ENCODE peak calls at places on chromosomes 6 and 20, in eight cellular contexts. One of them, this sample, is unnamed.

GRCh38 chr20:63911171-63911570 is 16.2 kb downstream of the DNAJC5 start:
- DNase-seq in A549: no peak
- DNase-seq in NCI-H1436: no peak
- DNase-seq in GDM1: no peak
- DNase-seq in memory B cell: no peak
- DNase-seq in lower lobe of right lung: no peak
- DNase-seq in stimulated activated CD4-positive, alpha-beta T cell treated with anti-CD3 and anti-CD28 coated beads, TNF-alpha, amount 100 ng/mL, for 1 hour: no peak
- DNase-seq in GM23248: peak
- DNase-seq in this sample: no peak

GRCh38 chr6:2157441-2158127 is 87.8 kb downstream of the GMDS start:
- DNase-seq in A549: no peak
- DNase-seq in NCI-H1436: no peak
- DNase-seq in GDM1: peak
- DNase-seq in memory B cell: no peak
- DNase-seq in lower lobe of right lung: no peak
- DNase-seq in stimulated activated CD4-positive, alpha-beta T cell treated with anti-CD3 and anti-CD28 coated beads, TNF-alpha, amount 100 ng/mL, for 1 hour: no peak
- DNase-seq in GM23248: peak
- DNase-seq in this sample: no peak

GRCh38 chr6:64010646-64011045 is 375.0 kb downstream of the PHF3 start:
- DNase-seq in A549: no peak
- DNase-seq in NCI-H1436: no peak
- DNase-seq in GDM1: no peak
- DNase-seq in memory B cell: no peak
- DNase-seq in lower lobe of right lung: no peak
- DNase-seq in stimulated activated CD4-positive, alpha-beta T cell treated with anti-CD3 and anti-CD28 coated beads, TNF-alpha, amount 100 ng/mL, for 1 hour: no peak
- DNase-seq in GM23248: no peak
- DNase-seq in this sample: no peak

GRCh38 chr6:10659697-10660348 is 34.6 kb downstream of the C6orf52 start:
- DNase-seq in A549: no peak
- DNase-seq in NCI-H1436: no peak
- DNase-seq in GDM1: no peak
- DNase-seq in memory B cell: no peak
- DNase-seq in lower lobe of right lung: peak
- DNase-seq in stimulated activated CD4-positive, alpha-beta T cell treated with anti-CD3 and anti-CD28 coated beads, TNF-alpha, amount 100 ng/mL, for 1 hour: no peak
- DNase-seq in GM23248: no peak
- DNase-seq in this sample: no peak

GRCh38 chr6:168645326-168645725 is 204.3 kb downstream of the SMOC2 start:
- DNase-seq in A549: no peak
- DNase-seq in NCI-H1436: no peak
- DNase-seq in GDM1: no peak
- DNase-seq in memory B cell: no peak
- DNase-seq in lower lobe of right lung: no peak
- DNase-seq in stimulated activated CD4-positive, alpha-beta T cell treated with anti-CD3 and anti-CD28 coated beads, TNF-alpha, amount 100 ng/mL, for 1 hour: no peak
- DNase-seq in GM23248: no peak
- DNase-seq in this sample: no peak

GRCh38 chr20:49203746-49204145 is 15.5 kb upstream of the DDX27 start:
- DNase-seq in A549: no peak
- DNase-seq in NCI-H1436: no peak
- DNase-seq in GDM1: no peak
- DNase-seq in memory B cell: no peak
- DNase-seq in lower lobe of right lung: no peak
- DNase-seq in stimulated activated CD4-positive, alpha-beta T cell treated with anti-CD3 and anti-CD28 coated beads, TNF-alpha, amount 100 ng/mL, for 1 hour: no peak
- DNase-seq in GM23248: no peak
- DNase-seq in this sample: no peak

GRCh38 chr6:41201784-41202181 is 834 bp upstream of the TREML2 start:
- DNase-seq in A549: no peak
- DNase-seq in NCI-H1436: no peak
- DNase-seq in GDM1: peak
- DNase-seq in memory B cell: no peak
- DNase-seq in lower lobe of right lung: no peak
- DNase-seq in stimulated activated CD4-positive, alpha-beta T cell treated with anti-CD3 and anti-CD28 coated beads, TNF-alpha, amount 100 ng/mL, for 1 hour: no peak
- DNase-seq in GM23248: no peak
- DNase-seq in this sample: no peak

GRCh38 chr20:23116301-23117089 is 30.4 kb upstream of the CD93 start:
- DNase-seq in A549: no peak
- DNase-seq in NCI-H1436: no peak
- DNase-seq in GDM1: no peak
- DNase-seq in memory B cell: no peak
- DNase-seq in lower lobe of right lung: no peak
- DNase-seq in stimulated activated CD4-positive, alpha-beta T cell treated with anti-CD3 and anti-CD28 coated beads, TNF-alpha, amount 100 ng/mL, for 1 hour: no peak
- DNase-seq in GM23248: peak
- DNase-seq in this sample: no peak

GRCh38 chr6:169702640-169703246 is 817 bp downstream of the C6orf120 start:
- DNase-seq in A549: no peak
- DNase-seq in NCI-H1436: no peak
- DNase-seq in GDM1: no peak
- DNase-seq in memory B cell: no peak
- DNase-seq in lower lobe of right lung: peak
- DNase-seq in stimulated activated CD4-positive, alpha-beta T cell treated with anti-CD3 and anti-CD28 coated beads, TNF-alpha, amount 100 ng/mL, for 1 hour: no peak
- DNase-seq in GM23248: peak
- DNase-seq in this sample: no peak

GRCh38 chr6:11515773-11516172 is 21.8 kb upstream of the TMEM170B start:
- DNase-seq in A549: no peak
- DNase-seq in NCI-H1436: no peak
- DNase-seq in GDM1: no peak
- DNase-seq in memory B cell: no peak
- DNase-seq in lower lobe of right lung: no peak
- DNase-seq in stimulated activated CD4-positive, alpha-beta T cell treated with anti-CD3 and anti-CD28 coated beads, TNF-alpha, amount 100 ng/mL, for 1 hour: no peak
- DNase-seq in GM23248: no peak
- DNase-seq in this sample: no peak

GRCh38 chr20:47334022-47334551 is 22.4 kb downstream of the ZMYND8 start:
- DNase-seq in A549: peak
- DNase-seq in NCI-H1436: peak
- DNase-seq in GDM1: no peak
- DNase-seq in memory B cell: no peak
- DNase-seq in lower lobe of right lung: peak
- DNase-seq in stimulated activated CD4-positive, alpha-beta T cell treated with anti-CD3 and anti-CD28 coated beads, TNF-alpha, amount 100 ng/mL, for 1 hour: no peak
- DNase-seq in GM23248: peak
- DNase-seq in this sample: no peak

GRCh38 chr20:38883081-38883980 is 42.9 kb upstream of the FAM83D start:
- DNase-seq in A549: no peak
- DNase-seq in NCI-H1436: no peak
- DNase-seq in GDM1: no peak
- DNase-seq in memory B cell: no peak
- DNase-seq in lower lobe of right lung: no peak
- DNase-seq in stimulated activated CD4-positive, alpha-beta T cell treated with anti-CD3 and anti-CD28 coated beads, TNF-alpha, amount 100 ng/mL, for 1 hour: no peak
- DNase-seq in GM23248: peak
- DNase-seq in this sample: peak

GRCh38 chr6:3455490-3456394 is 1.1 kb downstream of the SLC22A23 start:
- DNase-seq in A549: peak
- DNase-seq in NCI-H1436: no peak
- DNase-seq in GDM1: no peak
- DNase-seq in memory B cell: peak
- DNase-seq in lower lobe of right lung: peak
- DNase-seq in stimulated activated CD4-positive, alpha-beta T cell treated with anti-CD3 and anti-CD28 coated beads, TNF-alpha, amount 100 ng/mL, for 1 hour: no peak
- DNase-seq in GM23248: peak
- DNase-seq in this sample: peak

GRCh38 chr6:170032197-170032596 is 258.7 kb downstream of the DLL1 start:
- DNase-seq in A549: no peak
- DNase-seq in NCI-H1436: no peak
- DNase-seq in GDM1: no peak
- DNase-seq in memory B cell: no peak
- DNase-seq in lower lobe of right lung: peak
- DNase-seq in stimulated activated CD4-positive, alpha-beta T cell treated with anti-CD3 and anti-CD28 coated beads, TNF-alpha, amount 100 ng/mL, for 1 hour: no peak
- DNase-seq in GM23248: no peak
- DNase-seq in this sample: no peak

GRCh38 chr20:1313236-1313964 is 15.5 kb downstream of the SDCBP2 start:
- DNase-seq in A549: peak
- DNase-seq in NCI-H1436: peak
- DNase-seq in GDM1: no peak
- DNase-seq in memory B cell: peak
- DNase-seq in lower lobe of right lung: peak
- DNase-seq in stimulated activated CD4-positive, alpha-beta T cell treated with anti-CD3 and anti-CD28 coated beads, TNF-alpha, amount 100 ng/mL, for 1 hour: no peak
- DNase-seq in GM23248: peak
- DNase-seq in this sample: peak

GRCh38 chr6:44494011-44494501 is 106.5 kb downstream of the CDC5L start:
- DNase-seq in A549: peak
- DNase-seq in NCI-H1436: no peak
- DNase-seq in GDM1: no peak
- DNase-seq in memory B cell: no peak
- DNase-seq in lower lobe of right lung: no peak
- DNase-seq in stimulated activated CD4-positive, alpha-beta T cell treated with anti-CD3 and anti-CD28 coated beads, TNF-alpha, amount 100 ng/mL, for 1 hour: no peak
- DNase-seq in GM23248: peak
- DNase-seq in this sample: no peak

GRCh38 chr6:106287215-106287614 is 38.3 kb downstream of the ATG5 start:
- DNase-seq in A549: no peak
- DNase-seq in NCI-H1436: no peak
- DNase-seq in GDM1: no peak
- DNase-seq in memory B cell: no peak
- DNase-seq in lower lobe of right lung: no peak
- DNase-seq in stimulated activated CD4-positive, alpha-beta T cell treated with anti-CD3 and anti-CD28 coated beads, TNF-alpha, amount 100 ng/mL, for 1 hour: no peak
- DNase-seq in GM23248: no peak
- DNase-seq in this sample: no peak